ENCODE peak calls at places on chromosomes 7 and 10, in nine cellular contexts. H, A, T, F, V, B, W, Z and S are unnamed samples. For H3K36me3 and H3K27me3, the result is how much of the 10 kb centered on the place peaks cover.

GRCh38 chr7:34758111-34758601 is 100.1 kb downstream of the NPSR1 start:
- DNase-seq in B (no peak), Z (no peak), A (no peak), V (no peak), W (no peak), T (no peak), H (no peak), F (no peak), S (no peak)

GRCh38 chr10:6406220-6407033 is 173.6 kb downstream of the PRKCQ start:
- DNase-seq in A (no peak), Z (no peak), H (peak), B (no peak), T (no peak), V (peak), F (no peak), W (peak), S (no peak)

GRCh38 chr10:96259884-96260511 is 11.4 kb downstream of the BLNK start:
- DNase-seq in V (no peak), B (no peak), F (no peak), W (no peak), H (no peak), T (no peak), A (no peak), Z (no peak), S (no peak)

GRCh38 chr7:102872460-102872859 is 40.3 kb upstream of the LRRC17 start:
- DNase-seq in Z (no peak), T (no peak), V (peak), W (peak), A (no peak), F (no peak), B (no peak), H (no peak), S (no peak)

GRCh38 chr7:108057951-108058391 is 55.0 kb upstream of the LAMB1 start:
- DNase-seq in V (no peak), W (no peak), A (no peak), B (no peak), H (no peak), T (no peak), Z (no peak), F (no peak), S (no peak)

GRCh38 chr10:4622374-4622773 is 203.6 kb upstream of the AKR1E2 start:
- DNase-seq in A (no peak), V (peak), H (no peak), T (no peak), B (no peak), Z (no peak), W (no peak), F (no peak), S (no peak)

GRCh38 chr7:74272305-74273038 is 16.7 kb upstream of the CLIP2 start:
- DNase-seq in A (peak), V (peak), W (peak), H (peak), B (peak), Z (peak), F (peak), T (no peak), S (peak)

GRCh38 chr7:70807650-70808049 is 324.3 kb upstream of the GALNT17 start:
- DNase-seq in Z (no peak), H (no peak), V (no peak), T (peak), B (no peak), F (no peak), A (no peak), W (no peak), S (peak)

GRCh38 chr10:93921338-93921737 is 27.6 kb downstream of the SLC35G1 start:
- DNase-seq in H (peak), T (peak), W (no peak), A (no peak), V (no peak), B (no peak), F (peak), Z (peak), S (peak)

GRCh38 chr7:26681819-26682418 is 182.5 kb downstream of the SKAP2 start:
- DNase-seq in B (no peak), W (no peak), F (no peak), H (peak), Z (no peak), A (no peak), V (peak), T (no peak), S (no peak)

GRCh38 chr10:110636932-110637557 is 7.1 kb upstream of the RBM20 start:
- DNase-seq in V (no peak), W (no peak), A (peak), H (peak), F (no peak), T (peak), Z (no peak), B (no peak), S (peak)

GRCh38 chr7:134083766-134084487 is 43.2 kb upstream of the LRGUK start:
- DNase-seq in V (peak), W (peak), A (no peak), B (no peak), F (no peak), T (peak), H (no peak), Z (no peak), S (no peak)

GRCh38 chr7:46253500-46253899 is 332.4 kb upstream of the IGFBP3 start:
- DNase-seq in V (no peak), A (no peak), W (peak), F (no peak), Z (no peak), T (no peak), B (no peak), H (no peak), S (no peak)

GRCh38 chr10:4271193-4271592 is 486.2 kb upstream of the KLF6 start:
- DNase-seq in H (no peak), V (no peak), W (no peak), F (no peak), Z (no peak), T (no peak), A (no peak), B (no peak), S (no peak)

GRCh38 chr7:44735403-44736165 is 13.1 kb upstream of the ZMIZ2 start:
- DNase-seq in H (no peak), A (no peak), F (no peak), Z (no peak), V (peak), W (peak), B (no peak), T (no peak), S (no peak)

GRCh38 chr10:24513155-24513554 is 210.5 kb downstream of the ARHGAP21 start:
- DNase-seq in T (peak), A (no peak), F (no peak), H (no peak), Z (no peak), B (no peak), W (peak), V (peak), S (no peak)

GRCh38 chr10:43390791-43391190 is 18.2 kb downstream of the HNRNPF start:
- DNase-seq in T (peak), Z (no peak), B (no peak), V (peak), W (peak), A (no peak), H (peak), F (no peak), S (peak)

GRCh38 chr10:43390333-43390732 is 18.7 kb downstream of the HNRNPF start:
- DNase-seq in B (no peak), F (no peak), H (no peak), A (no peak), V (no peak), Z (no peak), W (no peak), T (no peak), S (no peak)

GRCh38 chr10:43394868-43395267 is 14.1 kb downstream of the HNRNPF start:
- DNase-seq in B (no peak), W (no peak), Z (no peak), V (no peak), H (no peak), A (no peak), F (no peak), T (no peak), S (no peak)

GRCh38 chr10:43393606-43394360 is 15.2 kb downstream of the HNRNPF start:
- DNase-seq in B (no peak), H (no peak), Z (no peak), A (no peak), T (peak), F (no peak), V (no peak), W (no peak), S (no peak)

DNA sequence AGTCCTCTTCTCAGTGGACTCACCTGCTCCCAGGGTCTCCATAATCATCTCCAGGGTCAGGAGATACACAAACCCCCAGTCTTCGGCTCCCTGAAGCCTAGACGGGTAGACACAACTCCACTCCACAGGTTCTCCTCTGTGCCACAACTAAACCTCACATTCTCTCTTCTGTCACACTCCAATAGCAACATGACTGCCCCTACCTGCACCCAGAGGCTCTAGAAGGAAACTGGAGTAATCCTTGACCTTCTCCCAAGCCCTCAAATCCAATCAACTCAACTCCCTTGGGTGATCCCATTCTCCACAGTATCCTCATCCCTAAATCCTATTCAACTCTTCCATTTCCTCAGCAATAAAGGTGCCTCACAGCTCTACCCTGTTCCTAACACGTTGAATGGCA is 16.2 kb downstream of the HNRNPF start:
- DNase-seq in A (no peak), W (no peak), B (no peak), V (no peak), H (no peak), T (no peak), F (no peak), Z (no peak), S (no peak)
- H3K36me3 ChIP-seq in A (under half), W (under half), B (half or more), V (under half), H (half or more), T (half or more), F (half or more), Z (under half), S (half or more)

DNA sequence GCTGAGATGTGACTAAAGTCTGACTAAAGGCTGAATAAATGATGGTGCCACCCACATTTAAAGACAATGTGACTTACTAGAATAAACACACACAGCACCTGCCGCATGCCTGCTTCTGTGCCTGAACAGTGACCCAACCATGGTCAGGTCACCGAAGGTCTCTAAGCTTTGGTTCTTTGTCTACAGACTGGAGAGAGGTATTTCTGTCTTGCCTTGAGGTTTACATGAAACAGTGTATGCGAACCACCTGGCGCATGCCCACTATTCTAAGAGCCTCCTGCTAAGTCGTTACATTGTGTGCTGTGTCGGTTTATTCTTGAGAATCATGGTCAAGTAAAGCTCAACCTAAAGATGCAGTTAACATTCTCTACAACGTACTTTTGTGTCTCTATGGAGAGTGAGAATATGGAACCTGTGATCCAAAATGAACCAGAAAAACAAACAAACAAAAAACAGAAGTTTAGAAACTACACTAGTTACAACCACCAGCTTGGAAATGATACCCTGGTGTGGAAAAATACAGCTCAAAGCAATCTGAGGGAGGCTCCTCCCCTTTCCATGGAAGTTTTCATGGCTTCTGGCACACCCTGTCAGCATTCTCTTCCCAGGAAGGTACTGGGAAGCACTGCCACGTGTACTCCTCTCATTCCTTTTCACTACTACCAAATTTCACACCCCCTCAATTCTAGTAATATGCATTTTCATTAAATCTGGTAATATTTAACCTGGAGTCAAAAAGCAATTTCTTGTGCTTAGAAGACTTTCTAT is 40.0 kb downstream of the VOPP1 start:
- DNase-seq in H (no peak), V (no peak), Z (no peak), B (no peak), F (no peak), W (no peak), A (no peak), T (no peak), S (peak)
- H3K4me3 ChIP-seq in H (no peak), V (no peak), Z (no peak), B (no peak), F (no peak), W (no peak), A (no peak), T (no peak), S (no peak)

DNA sequence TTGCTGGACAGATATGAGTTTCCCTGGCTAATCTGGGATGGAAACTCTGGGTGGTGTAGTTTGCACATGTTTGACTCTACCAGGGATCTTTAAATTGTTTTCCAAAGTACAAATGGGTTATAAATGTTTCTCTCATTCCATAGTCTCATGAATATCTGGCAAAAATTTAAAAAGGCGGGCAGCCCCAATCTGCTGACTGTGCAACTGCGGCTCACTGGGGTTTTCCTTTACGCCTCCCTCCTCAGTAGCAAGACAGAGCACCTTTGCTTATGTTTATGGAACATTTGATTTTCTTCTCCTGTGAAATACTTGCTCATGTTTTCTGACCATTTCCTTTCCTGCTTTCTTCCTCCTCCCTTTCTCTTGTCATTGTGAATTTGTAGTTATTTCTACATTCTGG is 105.0 kb downstream of the ADAM12 start:
- DNase-seq in W (no peak), B (no peak), T (no peak), V (no peak), H (no peak), F (no peak), A (no peak), Z (no peak), S (no peak)
- H3K27me3 ChIP-seq in W (under half), B (under half), T (under half), V (under half), H (under half), F (under half), A (under half), Z (under half), S (under half)

GRCh38 chr10:67921065-67921464 is 36.6 kb downstream of the SIRT1 start:
- DNase-seq in T (no peak), H (no peak), A (no peak), Z (no peak), F (no peak), W (no peak), V (no peak), B (no peak), S (no peak)

GRCh38 chr10:67924136-67924535 is 39.7 kb downstream of the SIRT1 start:
- DNase-seq in T (no peak), B (no peak), V (no peak), Z (no peak), W (no peak), F (no peak), H (no peak), A (no peak), S (no peak)

GRCh38 chr10:67925449-67926005 is 41.1 kb downstream of the SIRT1 start:
- DNase-seq in A (no peak), H (no peak), T (no peak), W (peak), Z (no peak), V (peak), F (no peak), B (no peak), S (no peak)

GRCh38 chr10:67923551-67923950 is 39.1 kb downstream of the SIRT1 start:
- DNase-seq in B (no peak), T (no peak), H (no peak), A (no peak), V (no peak), W (peak), F (no peak), Z (no peak), S (no peak)

GRCh38 chr10:67926956-67927355 is 42.5 kb downstream of the SIRT1 start:
- DNase-seq in W (peak), B (no peak), T (no peak), A (no peak), H (no peak), F (no peak), Z (no peak), V (peak), S (no peak)
- H3K36me3 ChIP-seq in W (under half), B (half or more), T (under half), A (under half), H (half or more), F (under half), Z (under half), V (under half), S (under half)

DNA sequence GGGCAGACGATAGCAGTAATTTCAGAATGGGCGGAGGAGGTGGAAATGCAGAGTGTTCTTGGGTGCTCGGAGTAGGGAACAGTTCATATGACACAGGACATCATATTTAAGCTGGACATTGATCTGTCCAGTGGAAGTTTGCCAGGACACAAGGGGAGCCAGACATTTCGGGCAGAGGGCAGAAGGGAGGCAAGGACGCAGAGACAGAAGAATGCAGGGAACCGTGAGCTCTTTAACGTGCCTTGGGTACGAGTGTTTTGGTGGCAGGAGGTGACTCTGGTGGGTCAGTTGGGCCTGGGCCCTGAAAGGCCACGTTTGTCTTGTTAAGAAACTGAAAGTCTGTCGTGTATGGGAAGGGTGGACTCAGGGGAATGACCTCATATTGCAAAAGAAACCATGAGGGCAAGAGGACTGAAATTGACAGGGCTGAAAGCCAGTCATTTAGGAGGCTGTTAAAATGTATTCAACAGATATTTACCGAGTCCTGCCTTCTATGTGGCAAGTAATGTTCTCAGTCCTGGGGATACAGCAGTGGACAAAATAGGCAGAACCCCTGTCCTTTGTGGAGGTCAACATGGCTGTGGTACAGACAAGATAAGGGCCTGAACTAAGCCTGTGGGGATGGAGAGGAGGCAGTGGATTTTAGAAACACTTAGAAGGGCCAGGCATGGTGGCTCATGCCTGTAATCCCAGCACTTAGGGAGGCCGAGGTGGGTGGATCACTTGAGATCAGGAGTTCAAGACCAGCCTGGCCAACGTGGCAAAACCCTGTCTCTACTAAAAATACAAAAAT is 2.2 kb downstream of the OPTN start:
- DNase-seq in B (no peak), F (no peak), H (no peak), A (peak), Z (no peak), V (peak), T (no peak), W (no peak), S (no peak)
- H3K4me3 ChIP-seq in B (peak), F (no peak), H (no peak), A (peak), Z (peak), V (peak), T (no peak), W (peak), S (no peak)

GRCh38 chr10:100652406-100653130 is 92.8 kb upstream of the PAX2 start:
- DNase-seq in T (no peak), H (no peak), W (no peak), V (no peak), F (no peak), A (no peak), B (no peak), Z (no peak), S (no peak)

GRCh38 chr10:100651916-100652315 is 93.5 kb upstream of the PAX2 start:
- DNase-seq in Z (no peak), T (no peak), H (no peak), A (no peak), W (no peak), F (no peak), V (no peak), B (no peak), S (no peak)

GRCh38 chr10:100647928-100648327 is 97.5 kb upstream of the PAX2 start:
- DNase-seq in B (no peak), V (no peak), T (no peak), H (no peak), W (no peak), A (no peak), F (no peak), Z (no peak), S (no peak)

GRCh38 chr10:100653238-100653956 is 92.0 kb upstream of the PAX2 start:
- DNase-seq in F (no peak), V (no peak), W (no peak), H (no peak), B (no peak), A (no peak), Z (no peak), T (no peak), S (no peak)

DNA sequence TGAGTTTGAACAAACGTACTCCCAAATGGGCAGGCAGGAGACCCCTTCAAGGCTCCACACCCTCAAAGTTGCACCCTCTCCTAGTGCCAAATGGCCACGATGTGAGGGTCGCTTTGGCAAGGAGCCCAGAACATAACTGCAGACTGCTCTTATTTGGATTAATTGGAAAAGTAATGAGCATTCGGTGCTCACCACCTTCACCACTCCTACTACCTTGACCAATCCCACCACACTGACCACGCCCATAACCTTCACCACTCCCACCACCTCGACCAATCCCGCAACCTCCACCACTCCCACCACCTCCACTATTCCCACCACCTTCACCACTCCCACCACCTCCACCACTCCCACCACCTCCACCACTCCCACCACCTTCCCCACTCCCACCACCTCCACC is 94.7 kb upstream of the PAX2 start:
- DNase-seq in Z (no peak), W (no peak), T (no peak), F (no peak), H (no peak), B (no peak), V (no peak), A (no peak), S (no peak)
- H3K27me3 ChIP-seq in Z (under half), W (under half), T (half or more), F (half or more), H (under half), B (half or more), V (under half), A (half or more), S (under half)

DNA sequence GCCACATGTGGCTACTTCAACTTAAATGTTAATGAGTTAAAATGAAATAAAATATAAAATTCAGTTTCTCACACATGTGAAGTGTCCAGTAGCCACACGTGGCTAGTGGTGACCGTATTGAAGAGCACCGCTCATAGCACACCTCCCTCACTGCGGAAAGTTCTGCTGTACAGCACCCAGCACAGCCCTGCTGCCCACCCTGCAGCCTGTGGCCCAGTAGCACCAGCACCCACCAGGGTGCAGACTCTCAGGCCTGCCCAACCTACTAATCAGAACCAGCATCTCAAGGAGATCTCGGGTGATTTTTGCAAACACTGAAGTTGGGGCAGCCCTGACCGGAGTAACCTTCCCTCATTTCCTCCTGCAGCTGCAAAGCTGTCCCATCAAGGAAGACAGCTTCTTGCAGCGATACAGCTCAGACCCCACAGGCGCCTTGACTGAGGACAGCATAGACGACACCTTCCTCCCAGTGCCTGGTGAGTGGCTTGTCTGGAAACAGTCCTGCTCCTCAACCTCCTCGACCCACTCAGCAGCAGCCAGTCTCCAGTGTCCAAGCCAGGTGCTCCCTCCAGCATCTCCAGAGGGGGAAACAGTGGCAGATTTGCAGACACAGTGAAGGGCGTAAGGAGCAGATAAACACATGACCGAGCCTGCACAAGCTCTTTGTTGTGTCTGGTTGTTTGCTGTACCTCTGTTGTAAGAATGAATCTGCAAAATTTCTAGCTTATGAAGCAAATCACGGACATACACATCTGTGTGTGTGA is 162.8 kb upstream of the LANCL2 start:
- DNase-seq in Z (no peak), V (no peak), F (no peak), W (no peak), T (no peak), A (no peak), B (no peak), H (no peak), S (no peak)
- H3K36me3 ChIP-seq in Z (under half), V (half or more), F (under half), W (half or more), T (under half), A (under half), B (half or more), H (half or more), S (under half)